ENCODE peak calls at places on chromosome 5, in six cellular contexts. L is GM12865, F is left cardiac atrium, O is pancreas, J is HL-60, C is left lung. U is an unnamed sample.

GRCh38 chr5:10295619-10296326 is 11.9 kb downstream of the CMBL start:
- DNase-seq in L (peak), F (no peak), O (no peak), J (no peak), C (no peak), U (no peak)

GRCh38 chr5:116626272-116626723 is 51.7 kb upstream of the SEMA6A start:
- DNase-seq in L (no peak), F (peak), O (peak), J (peak), C (no peak), U (peak)

GRCh38 chr5:53922508-53923498 is 362.4 kb downstream of the NDUFS4 start:
- DNase-seq in L (peak), F (no peak), O (no peak), J (no peak), C (no peak), U (no peak)

GRCh38 chr5:71482132-71482531 is 26.7 kb downstream of the BDP1 start:
- DNase-seq in L (no peak), F (peak), O (no peak), J (no peak), C (no peak), U (peak)

GRCh38 chr5:149288437-149288836 is 16.8 kb downstream of the AFAP1L1 start:
- DNase-seq in L (no peak), F (no peak), O (no peak), J (no peak), C (no peak), U (no peak)

GRCh38 chr5:2669259-2669658 is 82.2 kb downstream of the IRX2 start:
- DNase-seq in L (no peak), F (no peak), O (no peak), J (no peak), C (no peak), U (no peak)

GRCh38 chr5:168822745-168823281 is 243.6 kb upstream of the PANK3 start:
- DNase-seq in L (peak), F (no peak), O (no peak), J (no peak), C (no peak), U (no peak)

GRCh38 chr5:51968756-51969155 is 585.5 kb downstream of the ISL1 start:
- DNase-seq in L (no peak), F (no peak), O (no peak), J (no peak), C (no peak), U (no peak)

GRCh38 chr5:75734913-75735789 is 17.9 kb upstream of the POC5 start:
- DNase-seq in L (peak), F (no peak), O (peak), J (peak), C (no peak), U (peak)

GRCh38 chr5:146048994-146049703 is 56.2 kb downstream of the PLAC8L1 start:
- DNase-seq in L (peak), F (peak), O (peak), J (peak), C (no peak), U (peak)

GRCh38 chr5:134787692-134788091 is 29.1 kb downstream of the DDX46 start:
- DNase-seq in L (no peak), F (no peak), O (no peak), J (no peak), C (no peak), U (no peak)

GRCh38 chr5:127567026-127567768 is 49.8 kb downstream of the PRRC1 start:
- DNase-seq in L (peak), F (no peak), O (no peak), J (peak), C (no peak), U (no peak)

GRCh38 chr5:135177591-135177990 is 143.6 kb upstream of the PITX1 start:
- DNase-seq in L (no peak), F (no peak), O (no peak), J (no peak), C (no peak), U (no peak)

GRCh38 chr5:151773979-151774378 is 2.2 kb downstream of the G3BP1 start:
- DNase-seq in L (no peak), F (no peak), O (no peak), J (no peak), C (no peak), U (no peak)

GRCh38 chr5:95803271-95804148 is 19.0 kb downstream of the GLRX start:
- DNase-seq in L (no peak), F (no peak), O (no peak), J (no peak), C (no peak), U (peak)

GRCh38 chr5:45089870-45090269 is 281.1 kb downstream of the MRPS30 start:
- DNase-seq in L (no peak), F (no peak), O (no peak), J (no peak), C (no peak), U (no peak)

GRCh38 chr5:8332666-8333444 is 463.9 kb downstream of the MTRR start:
- DNase-seq in L (no peak), F (no peak), O (no peak), J (no peak), C (no peak), U (no peak)

GRCh38 chr5:15420201-15420600 is 79.8 kb upstream of the FBXL7 start:
- DNase-seq in L (no peak), F (peak), O (no peak), J (no peak), C (no peak), U (no peak)

GRCh38 chr5:132009706-132010405 is 1.6 kb downstream of the ACSL6 start:
- DNase-seq in L (no peak), F (no peak), O (no peak), J (no peak), C (no peak), U (no peak)

GRCh38 chr5:112245616-112246015 is 173.5 kb downstream of the EPB41L4A start:
- DNase-seq in L (no peak), F (no peak), O (no peak), J (no peak), C (no peak), U (no peak)

GRCh38 chr5:178532236-178532635 is 58.0 kb downstream of the COL23A1 start:
- DNase-seq in L (no peak), F (no peak), O (no peak), J (no peak), C (no peak), U (no peak)

GRCh38 chr5:54764691-54765090 is 220.7 kb downstream of the ESM1 start:
- DNase-seq in L (no peak), F (no peak), O (no peak), J (no peak), C (no peak), U (peak)

GRCh38 chr5:170491479-170491878 is 12.3 kb upstream of the KCNIP1 start:
- DNase-seq in L (no peak), F (no peak), O (peak), J (peak), C (no peak), U (peak)

GRCh38 chr5:96997265-96997859 is 61.5 kb downstream of the LNPEP start:
- DNase-seq in L (peak), F (no peak), O (no peak), J (peak), C (no peak), U (peak)

GRCh38 chr5:151708126-151708525 is 21.4 kb upstream of the SPARC start:
- DNase-seq in L (no peak), F (no peak), O (no peak), J (no peak), C (no peak), U (peak)